ENCODE peak calls at places on chromosomes 5 and 9, in six cellular contexts. One of them, this sample, is unnamed. For H3K4me1 and H3K27me3, the result is how much of the 10 kb centered on the place peaks cover.

GRCh38 chr5:161544350-161544765 is 2.2 kb downstream of the GABRB2 start:
- DNase-seq in gastrocnemius medialis: no peak
- DNase-seq in left ventricle myocardium inferior: no peak
- DNase-seq in CD8-positive, alpha-beta T cell: no peak
- DNase-seq in PC-3: peak
- DNase-seq in heart right ventricle: no peak
- DNase-seq in this sample: peak

GRCh38 chr9:77616191-77616590 is 31.9 kb downstream of the GNA14 start:
- DNase-seq in left ventricle myocardium inferior: no peak
- DNase-seq in CD8-positive, alpha-beta T cell: no peak
- DNase-seq in heart right ventricle: no peak
- DNase-seq in PC-3: no peak
- DNase-seq in gastrocnemius medialis: no peak
- DNase-seq in this sample: no peak

GRCh38 chr5:84634256-84634655 is 249.6 kb upstream of the EDIL3 start:
- DNase-seq in PC-3: peak
- DNase-seq in gastrocnemius medialis: no peak
- DNase-seq in left ventricle myocardium inferior: no peak
- DNase-seq in CD8-positive, alpha-beta T cell: no peak
- DNase-seq in heart right ventricle: no peak
- DNase-seq in this sample: peak

GRCh38 chr5:78242001-78242400 is 52.5 kb downstream of the AP3B1 start:
- DNase-seq in PC-3: no peak
- DNase-seq in heart right ventricle: no peak
- DNase-seq in left ventricle myocardium inferior: no peak
- DNase-seq in gastrocnemius medialis: no peak
- DNase-seq in CD8-positive, alpha-beta T cell: no peak
- DNase-seq in this sample: no peak

GRCh38 chr5:36875051-36875788 is 1.3 kb upstream of the NIPBL start:
- DNase-seq in gastrocnemius medialis: peak
- DNase-seq in CD8-positive, alpha-beta T cell: peak
- DNase-seq in heart right ventricle: peak
- DNase-seq in PC-3: peak
- DNase-seq in left ventricle myocardium inferior: peak
- DNase-seq in this sample: peak

GRCh38 chr9:106420511-106420944 is 442.4 kb upstream of the ZNF462 start:
- DNase-seq in gastrocnemius medialis: no peak
- DNase-seq in left ventricle myocardium inferior: no peak
- DNase-seq in PC-3: peak
- DNase-seq in heart right ventricle: no peak
- DNase-seq in CD8-positive, alpha-beta T cell: no peak
- DNase-seq in this sample: no peak

GRCh38 chr5:24819841-24820240 is 175.1 kb upstream of the CDH10 start:
- DNase-seq in left ventricle myocardium inferior: no peak
- DNase-seq in CD8-positive, alpha-beta T cell: no peak
- DNase-seq in PC-3: no peak
- DNase-seq in heart right ventricle: no peak
- DNase-seq in gastrocnemius medialis: no peak
- DNase-seq in this sample: no peak

GRCh38 chr5:55223219-55223987 is 3.7 kb downstream of the MCIDAS start:
- DNase-seq in gastrocnemius medialis: no peak
- DNase-seq in left ventricle myocardium inferior: no peak
- DNase-seq in heart right ventricle: no peak
- DNase-seq in CD8-positive, alpha-beta T cell: no peak
- DNase-seq in PC-3: no peak
- DNase-seq in this sample: peak

GRCh38 chr5:43369651-43370050 is 42.5 kb downstream of the CCL28 start:
- DNase-seq in PC-3: no peak
- DNase-seq in CD8-positive, alpha-beta T cell: no peak
- DNase-seq in gastrocnemius medialis: no peak
- DNase-seq in left ventricle myocardium inferior: no peak
- DNase-seq in heart right ventricle: no peak
- DNase-seq in this sample: no peak

GRCh38 chr9:9216934-9217333 is 1395.9 kb downstream of the PTPRD start:
- DNase-seq in gastrocnemius medialis: no peak
- DNase-seq in left ventricle myocardium inferior: no peak
- DNase-seq in CD8-positive, alpha-beta T cell: no peak
- DNase-seq in PC-3: no peak
- DNase-seq in heart right ventricle: no peak
- DNase-seq in this sample: no peak

GRCh38 chr5:370959-371810 is 49.7 kb downstream of the AHRR start:
- DNase-seq in CD8-positive, alpha-beta T cell: no peak
- DNase-seq in left ventricle myocardium inferior: no peak
- DNase-seq in heart right ventricle: peak
- DNase-seq in PC-3: no peak
- DNase-seq in gastrocnemius medialis: no peak
- DNase-seq in this sample: peak

GRCh38 chr9:89614319-89614892 is 9.6 kb downstream of the GADD45G start:
- DNase-seq in PC-3: no peak
- DNase-seq in left ventricle myocardium inferior: no peak
- DNase-seq in gastrocnemius medialis: no peak
- DNase-seq in heart right ventricle: no peak
- DNase-seq in CD8-positive, alpha-beta T cell: no peak
- DNase-seq in this sample: no peak

GRCh38 chr9:17433526-17433925 is 145.3 kb upstream of the SH3GL2 start:
- DNase-seq in CD8-positive, alpha-beta T cell: no peak
- DNase-seq in heart right ventricle: no peak
- DNase-seq in gastrocnemius medialis: no peak
- DNase-seq in left ventricle myocardium inferior: no peak
- DNase-seq in PC-3: no peak
- DNase-seq in this sample: no peak

GRCh38 chr5:178242416-178242815 is 9.8 kb upstream of the PHYKPL start:
- DNase-seq in heart right ventricle: no peak
- DNase-seq in left ventricle myocardium inferior: peak
- DNase-seq in CD8-positive, alpha-beta T cell: no peak
- DNase-seq in gastrocnemius medialis: no peak
- DNase-seq in PC-3: no peak
- DNase-seq in this sample: no peak

DNA sequence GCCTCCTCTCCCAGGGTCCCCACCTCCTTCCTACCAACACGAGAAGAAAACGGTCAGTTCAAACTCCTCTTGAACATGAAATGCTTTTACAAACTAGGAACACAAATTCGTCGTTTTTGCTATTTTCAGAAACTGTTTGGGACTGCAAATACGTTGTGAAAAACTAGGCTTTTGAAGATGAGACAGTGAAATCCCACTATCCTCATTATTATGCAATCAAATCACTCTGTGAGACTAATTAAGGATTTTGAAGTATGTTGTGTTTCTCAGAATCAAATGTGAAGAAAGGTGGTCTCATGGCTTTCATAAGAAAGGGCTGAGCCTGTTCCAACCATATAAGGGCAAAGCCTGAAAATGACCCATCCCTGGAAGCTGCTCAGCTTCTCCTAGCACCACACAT is 33.2 kb downstream of the CDH6 start:
- DNase-seq in PC-3: no peak
- DNase-seq in gastrocnemius medialis: no peak
- DNase-seq in left ventricle myocardium inferior: no peak
- DNase-seq in heart right ventricle: no peak
- DNase-seq in CD8-positive, alpha-beta T cell: no peak
- DNase-seq in this sample: no peak
- H3K4me1 ChIP-seq in PC-3: under half
- H3K4me1 ChIP-seq in gastrocnemius medialis: under half
- H3K4me1 ChIP-seq in left ventricle myocardium inferior: under half
- H3K4me1 ChIP-seq in heart right ventricle: under half
- H3K4me1 ChIP-seq in CD8-positive, alpha-beta T cell: under half
- H3K4me1 ChIP-seq in this sample: under half

DNA sequence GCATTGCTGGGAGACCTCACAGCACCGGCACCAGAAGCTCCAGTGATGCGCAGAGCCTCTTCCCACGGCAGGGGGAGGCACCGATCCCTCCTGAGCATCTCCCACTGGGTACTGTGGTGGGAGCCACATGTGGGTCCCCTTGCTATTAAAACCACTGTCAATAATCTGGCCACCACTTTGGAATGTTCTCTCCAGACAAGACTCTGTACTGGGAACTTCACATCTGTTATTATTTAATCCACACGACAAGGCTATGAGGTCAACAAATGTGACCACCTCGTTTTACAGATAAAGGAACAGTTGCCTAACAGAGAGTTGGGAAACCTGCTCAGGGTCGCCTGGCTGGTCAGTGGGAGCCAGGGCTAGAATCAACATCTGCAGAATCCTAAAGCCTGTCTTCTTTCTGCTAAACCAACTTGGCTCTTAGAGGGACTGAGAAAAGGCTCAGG is 72.7 kb downstream of the EPB41L4B start:
- DNase-seq in PC-3: no peak
- DNase-seq in CD8-positive, alpha-beta T cell: no peak
- DNase-seq in gastrocnemius medialis: no peak
- DNase-seq in left ventricle myocardium inferior: no peak
- DNase-seq in heart right ventricle: no peak
- DNase-seq in this sample: no peak
- TF ChIP-seq CTCF in PC-3: no peak
- TF ChIP-seq CTCF in CD8-positive, alpha-beta T cell: no peak
- TF ChIP-seq CTCF in gastrocnemius medialis: no peak
- TF ChIP-seq CTCF in left ventricle myocardium inferior: no peak
- TF ChIP-seq CTCF in heart right ventricle: no peak
- TF ChIP-seq CTCF in this sample: peak

DNA sequence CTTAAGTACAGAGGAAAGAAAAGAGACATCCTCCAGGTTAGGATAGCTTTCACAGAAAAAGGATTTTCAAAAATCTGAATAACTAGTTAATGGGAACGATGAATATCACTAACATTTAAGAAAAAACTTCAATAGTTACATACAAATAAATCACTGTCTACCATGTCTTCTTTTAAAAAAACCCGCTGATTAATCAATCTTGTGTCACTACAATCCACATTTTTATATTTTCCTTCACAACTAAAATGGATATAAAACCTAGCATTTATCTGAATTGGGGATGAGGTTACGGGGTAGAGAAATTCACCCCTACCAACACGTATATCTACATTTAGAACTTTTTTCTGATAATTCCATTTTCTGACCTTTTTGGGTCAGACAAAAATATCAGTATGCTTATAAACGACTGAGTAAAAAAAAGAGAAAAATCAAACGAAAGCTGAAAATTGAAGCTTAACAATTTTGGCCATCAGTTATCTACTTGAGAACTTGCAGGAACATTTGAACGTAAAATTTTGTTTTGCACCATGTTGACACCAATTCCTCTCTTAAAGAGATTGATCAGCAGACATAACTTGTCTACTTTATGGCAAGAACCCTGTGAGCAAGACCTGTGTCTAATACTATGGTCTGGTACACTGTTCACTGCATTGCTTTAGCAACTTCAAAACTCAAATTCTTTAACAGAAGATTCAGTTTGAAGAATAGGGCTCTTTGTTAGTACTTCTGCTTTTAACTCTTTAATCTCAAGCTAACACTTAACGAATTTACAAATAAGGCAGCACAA is 4.8 kb downstream of the NR3C1 start:
- DNase-seq in left ventricle myocardium inferior: no peak
- DNase-seq in PC-3: peak
- DNase-seq in gastrocnemius medialis: no peak
- DNase-seq in CD8-positive, alpha-beta T cell: no peak
- DNase-seq in heart right ventricle: no peak
- DNase-seq in this sample: no peak
- H3K27me3 ChIP-seq in left ventricle myocardium inferior: under half
- H3K27me3 ChIP-seq in PC-3: under half
- H3K27me3 ChIP-seq in gastrocnemius medialis: under half
- H3K27me3 ChIP-seq in CD8-positive, alpha-beta T cell: under half
- H3K27me3 ChIP-seq in heart right ventricle: under half
- H3K27me3 ChIP-seq in this sample: under half

GRCh38 chr9:112175796-112176315 is 759 bp upstream of the SUSD1 start:
- DNase-seq in left ventricle myocardium inferior: no peak
- DNase-seq in CD8-positive, alpha-beta T cell: no peak
- DNase-seq in PC-3: no peak
- DNase-seq in heart right ventricle: no peak
- DNase-seq in gastrocnemius medialis: no peak
- DNase-seq in this sample: peak

GRCh38 chr9:112176410-112177010 is 1.4 kb upstream of the SUSD1 start:
- DNase-seq in PC-3: no peak
- DNase-seq in CD8-positive, alpha-beta T cell: peak
- DNase-seq in left ventricle myocardium inferior: no peak
- DNase-seq in heart right ventricle: no peak
- DNase-seq in gastrocnemius medialis: no peak
- DNase-seq in this sample: no peak

GRCh38 chr9:112180387-112180881 is 5.3 kb upstream of the SUSD1 start:
- DNase-seq in heart right ventricle: no peak
- DNase-seq in PC-3: peak
- DNase-seq in gastrocnemius medialis: no peak
- DNase-seq in left ventricle myocardium inferior: no peak
- DNase-seq in CD8-positive, alpha-beta T cell: peak
- DNase-seq in this sample: no peak

GRCh38 chr9:112184211-112184610 is 9.1 kb upstream of the SUSD1 start:
- DNase-seq in CD8-positive, alpha-beta T cell: no peak
- DNase-seq in gastrocnemius medialis: no peak
- DNase-seq in left ventricle myocardium inferior: no peak
- DNase-seq in PC-3: no peak
- DNase-seq in heart right ventricle: no peak
- DNase-seq in this sample: no peak

GRCh38 chr9:112179816-112180215 is 4.7 kb upstream of the SUSD1 start:
- DNase-seq in heart right ventricle: no peak
- DNase-seq in CD8-positive, alpha-beta T cell: no peak
- DNase-seq in gastrocnemius medialis: no peak
- DNase-seq in PC-3: no peak
- DNase-seq in left ventricle myocardium inferior: no peak
- DNase-seq in this sample: no peak
- H3K4me1 ChIP-seq in heart right ventricle: under half
- H3K4me1 ChIP-seq in CD8-positive, alpha-beta T cell: under half
- H3K4me1 ChIP-seq in gastrocnemius medialis: under half
- H3K4me1 ChIP-seq in PC-3: under half
- H3K4me1 ChIP-seq in left ventricle myocardium inferior: under half
- H3K4me1 ChIP-seq in this sample: under half

GRCh38 chr9:121745396-121745695 is 93.9 kb downstream of the DAB2IP start:
- DNase-seq in left ventricle myocardium inferior: no peak
- DNase-seq in PC-3: no peak
- DNase-seq in gastrocnemius medialis: no peak
- DNase-seq in heart right ventricle: no peak
- DNase-seq in CD8-positive, alpha-beta T cell: no peak
- DNase-seq in this sample: no peak

GRCh38 chr9:121742923-121743322 is 91.5 kb downstream of the DAB2IP start:
- DNase-seq in heart right ventricle: no peak
- DNase-seq in PC-3: no peak
- DNase-seq in gastrocnemius medialis: no peak
- DNase-seq in CD8-positive, alpha-beta T cell: no peak
- DNase-seq in left ventricle myocardium inferior: no peak
- DNase-seq in this sample: no peak

GRCh38 chr9:121744002-121744686 is 92.7 kb downstream of the DAB2IP start:
- DNase-seq in PC-3: peak
- DNase-seq in left ventricle myocardium inferior: peak
- DNase-seq in CD8-positive, alpha-beta T cell: peak
- DNase-seq in heart right ventricle: peak
- DNase-seq in gastrocnemius medialis: peak
- DNase-seq in this sample: peak

GRCh38 chr9:121744687-121745395 is 93.4 kb downstream of the DAB2IP start:
- DNase-seq in left ventricle myocardium inferior: no peak
- DNase-seq in gastrocnemius medialis: no peak
- DNase-seq in PC-3: no peak
- DNase-seq in CD8-positive, alpha-beta T cell: no peak
- DNase-seq in heart right ventricle: no peak
- DNase-seq in this sample: peak

GRCh38 chr9:121743441-121744001 is 92.1 kb downstream of the DAB2IP start:
- DNase-seq in heart right ventricle: peak
- DNase-seq in left ventricle myocardium inferior: peak
- DNase-seq in gastrocnemius medialis: peak
- DNase-seq in PC-3: peak
- DNase-seq in CD8-positive, alpha-beta T cell: no peak
- DNase-seq in this sample: peak
- TF ChIP-seq CTCF in heart right ventricle: no peak
- TF ChIP-seq CTCF in left ventricle myocardium inferior: peak
- TF ChIP-seq CTCF in gastrocnemius medialis: peak
- TF ChIP-seq CTCF in PC-3: no peak
- TF ChIP-seq CTCF in CD8-positive, alpha-beta T cell: no peak
- TF ChIP-seq CTCF in this sample: no peak